ENCODE peak calls at places on chromosomes 5 and 9, in nine cellular contexts. X is GM12865, Z is Peyer's patch, D is IMR-90, A is OCI-LY7, H is upper lobe of left lung, S is mammary epithelial cell, C is cardiac fibroblast, J is colonic mucosa. I is an unnamed sample.

GRCh38 chr9:129697956-129698757 is 32.7 kb downstream of the PRRX2 start:
- DNase-seq in C (no peak), Z (no peak), J (peak; percentile 37), S (no peak), D (no peak), A (no peak), X (no peak), H (no peak), I (no peak)

GRCh38 chr5:88683506-88684135 is 199.4 kb downstream of the MEF2C start:
- DNase-seq in S (no peak), J (no peak), H (no peak), X (peak; percentile 70), D (no peak), A (no peak), Z (no peak), C (no peak), I (no peak)

GRCh38 chr5:655406-655805 is 37.7 kb downstream of the TPPP start:
- DNase-seq in X (no peak), D (no peak), A (no peak), S (no peak), Z (no peak), C (no peak), J (no peak), H (no peak), I (no peak)

GRCh38 chr5:6830643-6831239 is 117.5 kb downstream of the TENT4A start:
- DNase-seq in A (no peak), J (no peak), Z (no peak), H (no peak), D (no peak), S (no peak), X (peak; percentile 25), C (no peak), I (no peak)

GRCh38 chr9:81824802-81825770 is 103.1 kb upstream of the SPATA31D4 start:
- DNase-seq in Z (no peak), D (no peak), S (peak; percentile 50), H (no peak), C (no peak), X (no peak), A (no peak), J (no peak), I (peak; percentile 75)

GRCh38 chr5:170305016-170305645 is 7.6 kb upstream of the LCP2 start:
- DNase-seq in H (no peak), J (no peak), Z (no peak), S (no peak), C (no peak), A (no peak), X (no peak), D (no peak), I (no peak)

GRCh38 chr9:121718063-121718462 is 66.6 kb downstream of the DAB2IP start:
- DNase-seq in J (no peak), C (peak; percentile 51), H (no peak), X (no peak), S (peak; percentile 62), Z (no peak), D (peak; percentile 65), A (no peak), I (no peak)

GRCh38 chr5:113489299-113489698 is 1.0 kb upstream of the MCC start:
- DNase-seq in S (peak; percentile 100), J (no peak), A (no peak), C (peak; percentile 97), X (peak; percentile 35), Z (no peak), H (peak; percentile 58), D (peak; percentile 99), I (peak; percentile 87)

GRCh38 chr5:43556857-43557593 is at the start of gene PAIP1:
- DNase-seq in A (peak; percentile 89), Z (peak; percentile 68), H (peak; percentile 77), J (peak; percentile 79), S (peak; percentile 90), C (peak; percentile 92), D (peak; percentile 86), X (peak; percentile 95), I (peak; percentile 55)

GRCh38 chr5:142981886-142982820 is 212.0 kb downstream of the ARHGAP26 start:
- DNase-seq in C (peak; percentile 76), A (no peak), H (peak; percentile 87), S (peak; percentile 94), Z (no peak), X (no peak), D (peak; percentile 92), J (peak; percentile 91), I (peak; percentile 50)

GRCh38 chr5:132814441-132815294 is 1.6 kb downstream of the SOWAHA start:
- DNase-seq in H (no peak), C (no peak), D (no peak), X (no peak), S (no peak), J (no peak), Z (no peak), A (no peak), I (no peak)
- H3K4me3 ChIP-seq in H (peak overlapping the region; percentile 48), C (no peak overlapping the region), D (no peak overlapping the region), X (no peak overlapping the region), S (no peak overlapping the region), J (peak overlapping the region; percentile 65), Z (peak overlapping the region; percentile 67), A (no peak overlapping the region), I (no peak overlapping the region)

GRCh38 chr5:137624786-137625349 is 111.0 kb downstream of the KLHL3 start:
- DNase-seq in D (no peak), X (no peak), A (no peak), J (no peak), S (no peak), C (no peak), H (no peak), Z (no peak), I (no peak)
- H3K4me3 ChIP-seq in D (no peak overlapping the region), X (no peak overlapping the region), A (no peak overlapping the region), J (no peak overlapping the region), S (no peak overlapping the region), C (no peak overlapping the region), H (no peak overlapping the region), Z (no peak overlapping the region), I (no peak overlapping the region)

GRCh38 chr9:101212661-101213060 is 172.1 kb downstream of the BAAT start:
- DNase-seq in S (no peak), J (no peak), A (no peak), D (no peak), C (no peak), Z (no peak), X (no peak), H (no peak), I (no peak)

GRCh38 chr9:101209670-101210069 is 175.1 kb downstream of the BAAT start:
- DNase-seq in A (no peak), X (no peak), D (no peak), S (no peak), J (no peak), Z (no peak), H (no peak), C (no peak), I (no peak)
- H3K4me3 ChIP-seq in A (no peak overlapping the region), X (no peak overlapping the region), D (no peak overlapping the region), S (no peak overlapping the region), J (no peak overlapping the region), Z (no peak overlapping the region), H (no peak overlapping the region), C (no peak overlapping the region), I (no peak overlapping the region)

GRCh38 chr5:164090358-164090757 is 584.9 kb downstream of the MAT2B start:
- DNase-seq in A (no peak), C (no peak), J (no peak), X (no peak), D (no peak), H (no peak), Z (no peak), S (no peak), I (no peak)
- H3K4me3 ChIP-seq in A (no peak overlapping the region), C (no peak overlapping the region), J (no peak overlapping the region), X (no peak overlapping the region), D (no peak overlapping the region), H (no peak overlapping the region), Z (no peak overlapping the region), S (no peak overlapping the region), I (no peak overlapping the region)

GRCh38 chr9:70407081-70407503 is 7.4 kb downstream of the KLF9 start:
- DNase-seq in Z (no peak), X (no peak), C (peak; percentile 91), H (no peak), D (peak; percentile 99), S (peak; percentile 40), J (no peak), A (no peak), I (peak; percentile 72)
- H3K4me3 ChIP-seq in Z (peak overlapping the region; percentile 6), X (no peak overlapping the region), C (peak overlapping the region; percentile 14), H (peak overlapping the region; percentile 16), D (peak overlapping the region; percentile 23), S (no peak overlapping the region), J (no peak overlapping the region), A (no peak overlapping the region), I (no peak overlapping the region)

GRCh38 chr5:135265497-135266300 is 133.3 kb downstream of the MACROH2A1 start:
- DNase-seq in X (no peak), D (no peak), H (no peak), C (no peak), S (no peak), J (no peak), A (no peak), Z (no peak), I (no peak)
- H3K4me3 ChIP-seq in X (no peak overlapping the region), D (no peak overlapping the region), H (no peak overlapping the region), C (no peak overlapping the region), S (no peak overlapping the region), J (no peak overlapping the region), A (no peak overlapping the region), Z (no peak overlapping the region), I (no peak overlapping the region)

GRCh38 chr5:111667128-111667756 is 89.8 kb downstream of the NREP start:
- DNase-seq in A (no peak), S (no peak), Z (no peak), X (peak; percentile 33), J (no peak), H (no peak), C (no peak), D (no peak), I (no peak)
- H3K4me3 ChIP-seq in A (no peak overlapping the region), S (no peak overlapping the region), Z (no peak overlapping the region), X (no peak overlapping the region), J (no peak overlapping the region), H (no peak overlapping the region), C (no peak overlapping the region), D (no peak overlapping the region), I (no peak overlapping the region)

GRCh38 chr9:21804791-21805190 is 2.4 kb downstream of the MTAP start:
- DNase-seq in Z (no peak), J (no peak), C (no peak), H (no peak), D (no peak), X (no peak), S (no peak), A (no peak), I (no peak)
- H3K4me3 ChIP-seq in Z (no peak overlapping the region), J (no peak overlapping the region), C (no peak overlapping the region), H (no peak overlapping the region), D (no peak overlapping the region), X (no peak overlapping the region), S (no peak overlapping the region), A (peak overlapping the region; percentile 97), I (no peak overlapping the region)

GRCh38 chr5:154228696-154229095 is 38.2 kb downstream of the GALNT10 start:
- DNase-seq in D (no peak), J (no peak), Z (no peak), H (no peak), A (no peak), X (peak; percentile 81), S (no peak), C (no peak), I (no peak)
- H3K4me3 ChIP-seq in D (no peak overlapping the region), J (no peak overlapping the region), Z (no peak overlapping the region), H (no peak overlapping the region), A (no peak overlapping the region), X (peak overlapping the region; percentile 49), S (no peak overlapping the region), C (no peak overlapping the region), I (no peak overlapping the region)